ENCODE peak calls at places on chromosome 14, in nine cellular contexts. L is psoas muscle; Z is CD8-positive, alpha-beta memory T cell; V is colonic mucosa; F is heart left ventricle; M is transverse colon; Q is adrenal gland; P is right lobe of liver; Y is heart right ventricle. X is an unnamed sample.

GRCh38 chr14:23403908-23404307 is 4.2 kb downstream of the MYH6 start:
- DNase-seq in M (no peak), F (no peak), P (no peak), V (no peak), Y (no peak), Z (no peak), Q (no peak), L (no peak), X (no peak)

GRCh38 chr14:80586116-80586515 is 355.4 kb downstream of the CEP128 start:
- DNase-seq in P (no peak), V (no peak), Q (no peak), Z (no peak), L (no peak), M (no peak), Y (no peak), F (no peak), X (no peak)

GRCh38 chr14:55975281-55975905 is 142.8 kb upstream of the PELI2 start:
- DNase-seq in V (no peak), L (no peak), P (no peak), F (no peak), Y (no peak), Q (no peak), M (no peak), Z (no peak), X (no peak)

GRCh38 chr14:98984719-98985041 is 287.3 kb downstream of the BCL11B start:
- DNase-seq in Z (peak; percentile 77), Y (no peak), L (no peak), M (peak; percentile 45), V (peak; percentile 25), F (no peak), P (no peak), Q (no peak), X (no peak)

GRCh38 chr14:100079606-100080005 is 14.4 kb downstream of the EVL start:
- DNase-seq in Y (no peak), V (no peak), Q (no peak), P (no peak), Z (no peak), L (no peak), F (no peak), M (no peak), X (no peak)

GRCh38 chr14:41749425-41749824 is 142.7 kb downstream of the LRFN5 start:
- DNase-seq in V (no peak), Z (peak; percentile 36), P (no peak), M (no peak), Q (no peak), F (no peak), L (no peak), Y (no peak), X (no peak)

GRCh38 chr14:55756078-55756477 is 176.1 kb downstream of the KTN1 start:
- DNase-seq in F (no peak), L (no peak), Q (no peak), Z (no peak), M (no peak), V (no peak), P (no peak), Y (no peak), X (no peak)

GRCh38 chr14:60090864-60091519 is 731 bp upstream of the PCNX4 start:
- DNase-seq in L (peak; percentile 53), P (no peak), F (peak; percentile 42), Z (peak; percentile 13), M (peak; percentile 31), Q (peak; percentile 80), Y (peak; percentile 66), V (peak; percentile 62), X (peak; percentile 66)

GRCh38 chr14:92651793-92652382 is 96.5 kb downstream of the LGMN start:
- DNase-seq in P (peak; percentile 70), L (peak; percentile 52), Q (peak; percentile 68), F (peak; percentile 71), M (peak; percentile 44), Y (peak; percentile 47), Z (no peak), V (peak; percentile 48), X (peak; percentile 54)

GRCh38 chr14:61064210-61064609 is 83.2 kb downstream of the SLC38A6 start:
- DNase-seq in L (no peak), Y (no peak), M (no peak), F (no peak), V (no peak), Q (no peak), P (no peak), Z (no peak), X (no peak)

GRCh38 chr14:28773917-28774691 is 7.5 kb downstream of the FOXG1 start:
- DNase-seq in L (peak; percentile 56), Y (no peak), F (no peak), Q (no peak), Z (no peak), P (no peak), M (no peak), V (no peak), X (no peak)

GRCh38 chr14:71454010-71454409 is 478.2 kb upstream of the RGS6 start:
- DNase-seq in Q (no peak), F (no peak), P (no peak), L (no peak), V (no peak), M (no peak), Z (no peak), Y (no peak), X (no peak)

DNA sequence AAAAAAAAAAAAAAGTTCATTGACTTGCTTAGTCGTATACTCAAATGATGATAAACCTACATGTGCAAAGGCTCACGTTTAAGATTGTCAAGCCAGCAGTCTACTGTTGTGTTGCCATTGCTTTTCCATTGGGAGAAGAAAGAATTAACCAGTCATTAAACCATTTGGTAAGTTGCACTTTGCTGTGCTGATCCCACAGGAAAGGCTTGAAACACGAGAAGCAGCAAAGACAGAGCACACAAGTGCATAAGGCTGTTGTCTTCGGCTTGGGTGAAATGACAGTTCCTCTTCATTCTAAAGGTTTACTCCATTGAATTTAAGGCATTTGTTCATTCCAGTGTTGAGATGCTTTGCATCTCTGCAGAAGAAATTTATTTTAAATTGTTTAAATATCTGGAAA is 50.1 kb downstream of the ZC3H14 start:
- DNase-seq in Y (no peak), V (no peak), Z (no peak), L (no peak), F (no peak), M (no peak), Q (no peak), P (no peak), X (no peak)
- H3K36me3 ChIP-seq in Y (peaks cover 58% of the 10 kb centered on the region), V (peaks cover 4% of the 10 kb centered on the region), Z (peaks cover 24% of the 10 kb centered on the region), L (peaks cover 79% of the 10 kb centered on the region), F (peaks cover 59% of the 10 kb centered on the region), M (peaks cover 41% of the 10 kb centered on the region), Q (peaks cover 55% of the 10 kb centered on the region), P (peaks cover 36% of the 10 kb centered on the region), X (peaks cover 31% of the 10 kb centered on the region)

DNA sequence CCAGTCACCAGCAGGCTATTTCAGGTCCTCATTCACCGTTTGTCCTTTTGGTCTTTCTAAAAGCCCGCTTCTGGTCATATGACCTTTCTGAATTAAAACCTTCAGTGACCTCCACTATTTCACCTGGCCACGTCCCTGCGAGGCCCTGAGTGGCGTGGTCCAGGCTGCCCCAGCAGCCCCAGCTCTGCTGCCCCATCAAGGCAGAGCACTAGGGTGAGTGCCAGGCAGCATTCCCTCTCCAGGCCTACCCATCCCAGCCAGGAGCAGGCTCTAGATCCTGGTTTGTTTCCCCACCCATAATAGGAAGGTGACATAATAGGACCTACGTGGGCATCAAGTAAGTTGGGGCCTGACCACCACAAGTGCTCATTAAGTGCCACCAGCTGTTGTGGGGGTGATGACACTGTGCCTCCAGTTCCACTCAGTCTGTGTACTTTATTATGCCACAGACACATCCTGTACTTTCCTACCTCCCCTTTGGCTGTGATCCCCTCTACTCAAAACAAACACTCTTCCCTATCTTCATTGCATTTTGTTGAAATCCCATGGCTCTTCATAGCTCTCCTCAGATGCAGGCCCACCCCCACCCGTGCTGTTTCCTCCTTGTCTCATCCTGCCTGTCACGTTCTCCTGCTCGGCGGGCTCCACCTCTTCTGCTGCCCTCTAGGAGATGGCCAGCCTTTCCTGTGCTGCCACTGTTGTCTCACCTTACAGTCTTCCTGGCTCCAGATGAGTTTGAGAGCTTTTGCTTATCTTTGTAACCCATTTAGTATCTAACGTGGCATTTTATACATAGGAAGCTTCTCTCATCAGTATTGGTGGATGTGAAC is 21.4 kb downstream of the CKB start:
- DNase-seq in P (no peak), V (no peak), L (no peak), Z (no peak), Q (peak; percentile 59), Y (no peak), M (no peak), F (no peak), X (no peak)
- H3K36me3 ChIP-seq in P (peaks cover 18% of the 10 kb centered on the region), V (peaks cover 27% of the 10 kb centered on the region), L (peaks cover 86% of the 10 kb centered on the region), Z (peaks cover 47% of the 10 kb centered on the region), Q (peaks cover 67% of the 10 kb centered on the region), Y (peaks cover 79% of the 10 kb centered on the region), M (peaks cover 19% of the 10 kb centered on the region), F (peaks cover 100% of the 10 kb centered on the region), X (peaks cover 7% of the 10 kb centered on the region)

GRCh38 chr14:35747379-35747778 is 61.7 kb downstream of the RALGAPA1 start:
- DNase-seq in P (no peak), V (no peak), Y (no peak), L (no peak), Z (no peak), M (no peak), F (no peak), Q (no peak), X (no peak)

GRCh38 chr14:35750202-35750904 is 58.7 kb downstream of the RALGAPA1 start:
- DNase-seq in M (no peak), L (no peak), F (no peak), P (no peak), Y (no peak), Q (no peak), V (no peak), Z (no peak), X (no peak)

GRCh38 chr14:35754671-35755070 is 54.4 kb downstream of the RALGAPA1 start:
- DNase-seq in Q (no peak), V (no peak), F (no peak), Y (no peak), P (no peak), M (no peak), Z (no peak), L (no peak), X (no peak)

GRCh38 chr14:35752380-35752779 is 56.7 kb downstream of the RALGAPA1 start:
- DNase-seq in F (no peak), Z (no peak), Q (no peak), L (no peak), Y (no peak), M (no peak), V (no peak), P (no peak), X (no peak)
- H3K36me3 ChIP-seq in F (peaks cover 74% of the 10 kb centered on the region), Z (peaks cover 3% of the 10 kb centered on the region), Q (peaks cover 21% of the 10 kb centered on the region), L (peaks cover 98% of the 10 kb centered on the region), Y (peaks cover 86% of the 10 kb centered on the region), M (peaks cover 31% of the 10 kb centered on the region), V (no peaks in the 10 kb centered on the region), P (peaks cover 10% of the 10 kb centered on the region), X (peaks cover 4% of the 10 kb centered on the region)

GRCh38 chr14:32134448-32135070 is 57.5 kb downstream of the ARHGAP5 start:
- DNase-seq in M (no peak), Y (no peak), F (no peak), L (no peak), V (no peak), P (no peak), Z (no peak), Q (no peak), X (no peak)

GRCh38 chr14:32128703-32129102 is 51.6 kb downstream of the ARHGAP5 start:
- DNase-seq in P (no peak), Y (no peak), Q (no peak), Z (no peak), V (no peak), F (no peak), M (no peak), L (no peak), X (no peak)

DNA sequence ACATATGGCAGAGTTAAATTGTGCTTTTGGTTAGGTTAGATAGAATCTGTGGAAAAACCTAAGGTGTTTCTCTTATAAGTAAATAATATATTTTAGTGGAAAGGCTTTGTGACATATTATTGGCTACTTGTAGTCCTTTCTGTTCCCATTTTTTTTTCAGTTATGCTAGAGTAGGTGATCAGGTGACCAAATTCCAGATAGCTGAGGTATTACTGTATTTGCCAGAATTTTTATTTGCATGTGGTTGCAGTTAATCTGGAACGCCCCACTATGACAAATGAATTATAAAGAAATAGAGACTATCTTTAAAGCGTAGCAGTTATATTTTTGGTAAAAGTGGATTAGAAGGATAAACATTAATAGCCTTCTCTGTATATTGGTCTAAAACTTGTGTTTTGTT is 52.0 kb downstream of the ARHGAP5 start:
- DNase-seq in Y (no peak), V (no peak), P (no peak), Z (no peak), M (no peak), Q (no peak), L (no peak), F (no peak), X (no peak)
- H3K36me3 ChIP-seq in Y (peaks cover 6% of the 10 kb centered on the region), V (no peaks in the 10 kb centered on the region), P (no peaks in the 10 kb centered on the region), Z (no peaks in the 10 kb centered on the region), M (no peaks in the 10 kb centered on the region), Q (no peaks in the 10 kb centered on the region), L (no peaks in the 10 kb centered on the region), F (no peaks in the 10 kb centered on the region), X (no peaks in the 10 kb centered on the region)

X was measured in lung.